ENCODE peak calls at places on chromosomes 4 and X, in six cellular contexts. M, X, J, I, E and O are unnamed samples.

GRCh38 chrX:20333672-20334071 is 67.0 kb upstream of the RPS6KA3 start:
- DNase-seq in M (no peak), X (no peak), J (no peak), I (no peak), E (no peak), O (no peak)

GRCh38 chrX:110153900-110154299 is 151.0 kb downstream of the TMEM164 start:
- DNase-seq in M (no peak), X (no peak), J (no peak), I (no peak), E (no peak), O (no peak)

GRCh38 chr4:78565971-78566372 is 14.4 kb downstream of the ANXA3 start:
- DNase-seq in M (peak), X (no peak), J (no peak), I (no peak), E (no peak), O (no peak)

GRCh38 chr4:140633154-140633553 is 64.4 kb upstream of the UCP1 start:
- DNase-seq in M (no peak), X (no peak), J (no peak), I (no peak), E (no peak), O (no peak)

GRCh38 chr4:60817609-60818008 is 382.5 kb upstream of the ADGRL3 start:
- DNase-seq in M (no peak), X (no peak), J (no peak), I (no peak), E (no peak), O (no peak)

GRCh38 chr4:175090116-175090515 is 172.0 kb downstream of the ADAM29 start:
- DNase-seq in M (no peak), X (no peak), J (no peak), I (no peak), E (no peak), O (no peak)

GRCh38 chr4:38785901-38786402 is 3.2 kb upstream of the TLR10 start:
- DNase-seq in M (no peak), X (no peak), J (no peak), I (peak), E (peak), O (no peak)

GRCh38 chr4:144174401-144175067 is 34.0 kb upstream of the GYPA start:
- DNase-seq in M (peak), X (peak), J (no peak), I (peak), E (peak), O (peak)

GRCh38 chrX:153381684-153382532 is 19.2 kb downstream of the PNMA6E start:
- DNase-seq in M (peak), X (peak), J (no peak), I (no peak), E (peak), O (peak)

GRCh38 chr4:188032583-188032982 is 37.0 kb downstream of the ZFP42 start:
- DNase-seq in M (no peak), X (no peak), J (peak), I (no peak), E (no peak), O (no peak)

GRCh38 chrX:69457756-69458155 is 46.4 kb upstream of the NALF2 start:
- DNase-seq in M (no peak), X (no peak), J (no peak), I (no peak), E (no peak), O (no peak)

GRCh38 chrX:150759568-150760416 is 66.6 kb downstream of the MTMR1 start:
- DNase-seq in M (no peak), X (no peak), J (no peak), I (no peak), E (no peak), O (no peak)
- TF ChIP-seq GABPA in M (no peak), X (no peak), J (no peak), I (no peak), E (no peak), O (no peak)

GRCh38 chr4:84260495-84260894 is 238.6 kb downstream of the NKX6-1 start:
- DNase-seq in M (no peak), X (no peak), J (no peak), I (no peak), E (no peak), O (no peak)
- H3K4me3 ChIP-seq in M (no peak), X (no peak), J (no peak), I (no peak), E (no peak), O (no peak)

GRCh38 chr4:153116801-153117200 is 87.4 kb upstream of the TRIM2 start:
- DNase-seq in M (no peak), X (no peak), J (no peak), I (no peak), E (no peak), O (no peak)

GRCh38 chr4:153114771-153115321 is 89.4 kb upstream of the TRIM2 start:
- DNase-seq in M (no peak), X (no peak), J (no peak), I (no peak), E (no peak), O (no peak)

GRCh38 chr4:153117554-153117953 is 86.7 kb upstream of the TRIM2 start:
- DNase-seq in M (no peak), X (no peak), J (no peak), I (no peak), E (no peak), O (no peak)

GRCh38 chr4:153115322-153116100 is 88.7 kb upstream of the TRIM2 start:
- DNase-seq in M (peak), X (no peak), J (no peak), I (peak), E (peak), O (no peak)

DNA sequence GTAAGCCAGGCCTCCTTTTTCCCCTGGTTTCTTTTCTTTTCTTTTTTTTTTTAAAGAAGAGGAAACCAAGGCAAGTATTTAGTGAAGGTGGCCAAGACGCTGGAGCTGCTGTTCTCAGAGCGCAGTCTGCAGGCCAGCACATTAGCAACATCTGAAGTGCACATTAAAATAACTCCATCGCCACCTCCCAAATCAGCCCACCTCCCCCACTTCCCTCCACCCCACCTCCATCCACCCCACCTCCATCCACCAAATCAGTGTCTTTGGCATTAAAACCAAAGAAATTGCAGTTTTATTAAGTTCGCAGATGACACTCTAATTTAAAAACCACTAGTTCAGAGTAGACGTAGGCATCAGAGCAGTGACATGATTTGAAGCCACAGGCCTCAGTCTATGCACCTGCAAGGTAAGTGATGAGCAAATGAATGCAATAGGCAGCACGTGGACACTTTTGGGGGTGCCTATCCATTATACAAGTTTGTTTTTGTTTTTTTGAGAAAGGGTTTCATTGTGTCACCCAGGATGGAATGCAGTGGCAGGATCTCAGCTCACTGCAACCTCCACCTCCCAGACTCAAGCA is 88.1 kb upstream of the TRIM2 start:
- DNase-seq in M (no peak), X (no peak), J (no peak), I (no peak), E (no peak), O (no peak)
- TF ChIP-seq GABPA in M (no peak), X (no peak), J (no peak), I (no peak), E (no peak), O (no peak)

DNA sequence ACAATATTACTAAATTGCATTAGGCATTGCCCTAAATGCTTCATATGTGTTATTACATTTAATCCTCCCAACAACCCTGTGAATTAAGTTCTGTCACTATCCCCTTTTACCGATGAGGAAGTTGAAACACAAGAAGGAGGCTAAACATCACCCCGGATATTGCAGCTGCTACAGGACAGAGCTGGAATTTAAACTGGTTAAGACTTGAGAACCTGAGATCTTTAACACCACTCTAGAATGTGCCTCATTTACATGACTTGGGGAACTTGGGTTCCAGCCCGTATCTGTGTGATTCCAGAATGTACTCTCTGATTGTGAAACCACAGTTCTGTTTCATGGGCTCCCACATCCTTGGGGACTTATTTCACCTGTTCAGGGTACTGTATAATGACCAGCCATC is 165.1 kb upstream of the PPARGC1A start:
- DNase-seq in M (no peak), X (no peak), J (no peak), I (no peak), E (no peak), O (no peak)
- H3K4me3 ChIP-seq in M (no peak), X (no peak), J (no peak), I (no peak), E (no peak), O (no peak)

GRCh38 chrX:133868687-133869086 is 116.7 kb downstream of the GPC3 start:
- DNase-seq in M (no peak), X (no peak), J (no peak), I (no peak), E (no peak), O (peak)
- TF ChIP-seq GABPA in M (no peak), X (no peak), J (no peak), I (no peak), E (no peak), O (no peak)

DNA sequence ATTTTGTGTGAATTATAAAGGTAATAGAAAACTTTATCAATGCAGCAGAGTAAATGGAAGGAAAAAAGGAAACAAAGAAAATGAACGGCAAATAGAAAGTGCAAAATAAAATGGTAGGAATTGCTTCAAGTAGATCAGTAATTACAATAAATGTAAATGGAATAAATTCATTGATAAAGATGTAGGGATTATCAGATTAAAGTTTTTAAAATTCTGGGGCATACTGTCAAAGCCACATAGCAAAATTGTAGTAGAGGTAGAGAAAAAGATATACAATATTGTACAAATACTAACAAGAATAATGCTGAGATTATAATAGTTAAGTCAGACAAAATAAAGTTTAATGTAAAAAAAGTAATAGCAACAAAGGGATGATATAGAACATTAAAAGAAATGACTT is 94.7 kb downstream of the SMIM20 start:
- DNase-seq in M (no peak), X (no peak), J (no peak), I (no peak), E (no peak), O (no peak)
- H3K4me3 ChIP-seq in M (no peak), X (no peak), J (no peak), I (no peak), E (no peak), O (no peak)